ENCODE peak calls at places on chromosomes 6 and 20, in four cellular contexts. One of them, this sample, is unnamed.

GRCh38 chr6:170462366-170463020 is 90.6 kb downstream of the PSMB1 start:
- DNase-seq in neuronal stem cell: no peak
- DNase-seq in mesenchymal stem cell: no peak
- DNase-seq in mesendoderm: no peak
- DNase-seq in this sample: no peak

GRCh38 chr20:5081196-5081595 is 38.6 kb downstream of the PCNA start:
- DNase-seq in mesenchymal stem cell: no peak
- DNase-seq in mesendoderm: no peak
- DNase-seq in neuronal stem cell: no peak
- DNase-seq in this sample: no peak

GRCh38 chr20:38811769-38812168 is 6.3 kb downstream of the PPP1R16B start:
- DNase-seq in mesenchymal stem cell: no peak
- DNase-seq in neuronal stem cell: no peak
- DNase-seq in mesendoderm: no peak
- DNase-seq in this sample: no peak

GRCh38 chr6:123879749-123880148 is 76.1 kb downstream of the NKAIN2 start:
- DNase-seq in neuronal stem cell: no peak
- DNase-seq in mesenchymal stem cell: no peak
- DNase-seq in mesendoderm: no peak
- DNase-seq in this sample: no peak

GRCh38 chr6:162184465-162184864 is 543.1 kb downstream of the PRKN start:
- DNase-seq in neuronal stem cell: no peak
- DNase-seq in mesenchymal stem cell: no peak
- DNase-seq in mesendoderm: no peak
- DNase-seq in this sample: no peak

GRCh38 chr20:59004493-59004762 is 2.6 kb downstream of the CTSZ start:
- DNase-seq in mesenchymal stem cell: no peak
- DNase-seq in mesendoderm: no peak
- DNase-seq in neuronal stem cell: no peak
- DNase-seq in this sample: no peak

GRCh38 chr6:170403451-170403850 is 96.9 kb downstream of the FAM120B start:
- DNase-seq in mesenchymal stem cell: peak
- DNase-seq in neuronal stem cell: peak
- DNase-seq in mesendoderm: peak
- DNase-seq in this sample: peak

GRCh38 chr6:41072836-41073202 is at the start of gene NFYA:
- DNase-seq in mesendoderm: no peak
- DNase-seq in mesenchymal stem cell: peak
- DNase-seq in neuronal stem cell: no peak
- DNase-seq in this sample: peak

GRCh38 chr20:63695419-63696310 is 787 bp upstream of the TNFRSF6B start:
- DNase-seq in mesendoderm: no peak
- DNase-seq in mesenchymal stem cell: no peak
- DNase-seq in neuronal stem cell: no peak
- DNase-seq in this sample: no peak

GRCh38 chr6:134739299-134740090 is 210.4 kb downstream of the ALDH8A1 start:
- DNase-seq in mesenchymal stem cell: no peak
- DNase-seq in neuronal stem cell: no peak
- DNase-seq in mesendoderm: no peak
- DNase-seq in this sample: peak

GRCh38 chr6:34560366-34561226 is 4.5 kb upstream of the SPDEF start:
- DNase-seq in neuronal stem cell: no peak
- DNase-seq in mesendoderm: peak
- DNase-seq in mesenchymal stem cell: peak
- DNase-seq in this sample: peak

GRCh38 chr20:62496525-62497218 is 20.9 kb upstream of the GATA5 start:
- DNase-seq in neuronal stem cell: no peak
- DNase-seq in mesendoderm: no peak
- DNase-seq in mesenchymal stem cell: no peak
- DNase-seq in this sample: no peak

GRCh38 chr6:7730411-7730810 is 4.5 kb downstream of the BMP6 start:
- DNase-seq in neuronal stem cell: no peak
- DNase-seq in mesenchymal stem cell: no peak
- DNase-seq in mesendoderm: no peak
- DNase-seq in this sample: peak

GRCh38 chr20:25529295-25529951 is 55.9 kb downstream of the NINL start:
- DNase-seq in mesendoderm: no peak
- DNase-seq in mesenchymal stem cell: no peak
- DNase-seq in neuronal stem cell: no peak
- DNase-seq in this sample: no peak

GRCh38 chr6:146287691-146288369 is 255.8 kb upstream of the RAB32 start:
- DNase-seq in mesenchymal stem cell: peak
- DNase-seq in neuronal stem cell: no peak
- DNase-seq in mesendoderm: no peak
- DNase-seq in this sample: no peak

GRCh38 chr6:32945106-32945761 is 4.4 kb upstream of the HLA-DMB start:
- DNase-seq in mesenchymal stem cell: peak
- DNase-seq in mesendoderm: no peak
- DNase-seq in neuronal stem cell: no peak
- DNase-seq in this sample: peak

GRCh38 chr6:137341721-137342195 is 122.6 kb upstream of the IFNGR1 start:
- DNase-seq in mesenchymal stem cell: no peak
- DNase-seq in mesendoderm: peak
- DNase-seq in neuronal stem cell: no peak
- DNase-seq in this sample: no peak

GRCh38 chr20:17849901-17850673 is 118.5 kb downstream of the SNX5 start:
- DNase-seq in neuronal stem cell: no peak
- DNase-seq in mesenchymal stem cell: peak
- DNase-seq in mesendoderm: no peak
- DNase-seq in this sample: peak

GRCh38 chr6:36195471-36196048 is 984 bp upstream of the BRPF3 start:
- DNase-seq in mesenchymal stem cell: no peak
- DNase-seq in mesendoderm: peak
- DNase-seq in neuronal stem cell: no peak
- DNase-seq in this sample: no peak

GRCh38 chr6:83226517-83226916 is 33.4 kb downstream of the RWDD2A start:
- DNase-seq in mesendoderm: no peak
- DNase-seq in mesenchymal stem cell: no peak
- DNase-seq in neuronal stem cell: no peak
- DNase-seq in this sample: peak

GRCh38 chr6:130742282-130742681 is 84.9 kb upstream of the SMLR1 start:
- DNase-seq in neuronal stem cell: no peak
- DNase-seq in mesenchymal stem cell: no peak
- DNase-seq in mesendoderm: peak
- DNase-seq in this sample: peak

GRCh38 chr20:54573838-54574237 is 98.4 kb downstream of the DOK5 start:
- DNase-seq in mesenchymal stem cell: no peak
- DNase-seq in neuronal stem cell: no peak
- DNase-seq in mesendoderm: no peak
- DNase-seq in this sample: no peak

GRCh38 chr6:28053584-28053983 is 26.8 kb upstream of the ZNF165 start:
- DNase-seq in neuronal stem cell: no peak
- DNase-seq in mesenchymal stem cell: no peak
- DNase-seq in mesendoderm: no peak
- DNase-seq in this sample: no peak

GRCh38 chr6:35061102-35061615 is 80.0 kb downstream of the TCP11 start:
- DNase-seq in mesenchymal stem cell: no peak
- DNase-seq in mesendoderm: no peak
- DNase-seq in neuronal stem cell: no peak
- DNase-seq in this sample: no peak

GRCh38 chr20:17786221-17786718 is 86.5 kb downstream of the BANF2 start:
- DNase-seq in mesendoderm: no peak
- DNase-seq in mesenchymal stem cell: peak
- DNase-seq in neuronal stem cell: no peak
- DNase-seq in this sample: peak

GRCh38 chr20:50050660-50051308 is 62.2 kb downstream of the UBE2V1 start:
- DNase-seq in mesendoderm: no peak
- DNase-seq in mesenchymal stem cell: no peak
- DNase-seq in neuronal stem cell: no peak
- DNase-seq in this sample: no peak

GRCh38 chr6:4775591-4776492 is at the start of gene CDYL:
- DNase-seq in mesenchymal stem cell: peak
- DNase-seq in mesendoderm: peak
- DNase-seq in neuronal stem cell: peak
- DNase-seq in this sample: peak
- H3K18ac ChIP-seq in mesenchymal stem cell: peak
- H3K18ac ChIP-seq in mesendoderm: peak
- H3K18ac ChIP-seq in neuronal stem cell: peak
- H3K18ac ChIP-seq in this sample: peak

GRCh38 chr6:165819394-165819793 is 156.4 kb upstream of the PDE10A start:
- DNase-seq in neuronal stem cell: no peak
- DNase-seq in mesenchymal stem cell: no peak
- DNase-seq in mesendoderm: peak
- DNase-seq in this sample: no peak
- H4K8ac ChIP-seq in neuronal stem cell: no peak
- H4K8ac ChIP-seq in mesenchymal stem cell: no peak
- H4K8ac ChIP-seq in mesendoderm: no peak
- H4K8ac ChIP-seq in this sample: no peak

GRCh38 chr6:26204332-26205160 is 117.3 kb downstream of the HFE start:
- DNase-seq in mesendoderm: peak
- DNase-seq in neuronal stem cell: peak
- DNase-seq in mesenchymal stem cell: peak
- DNase-seq in this sample: peak

GRCh38 chr6:26200918-26201721 is 113.9 kb downstream of the HFE start:
- DNase-seq in mesenchymal stem cell: no peak
- DNase-seq in mesendoderm: peak
- DNase-seq in neuronal stem cell: peak
- DNase-seq in this sample: no peak

GRCh38 chr6:26205161-26205624 is 118.0 kb downstream of the HFE start:
- DNase-seq in mesenchymal stem cell: peak
- DNase-seq in neuronal stem cell: peak
- DNase-seq in mesendoderm: peak
- DNase-seq in this sample: peak

GRCh38 chr6:26202201-26202611 is 115.0 kb downstream of the HFE start:
- DNase-seq in neuronal stem cell: no peak
- DNase-seq in mesendoderm: no peak
- DNase-seq in mesenchymal stem cell: no peak
- DNase-seq in this sample: no peak

DNA sequence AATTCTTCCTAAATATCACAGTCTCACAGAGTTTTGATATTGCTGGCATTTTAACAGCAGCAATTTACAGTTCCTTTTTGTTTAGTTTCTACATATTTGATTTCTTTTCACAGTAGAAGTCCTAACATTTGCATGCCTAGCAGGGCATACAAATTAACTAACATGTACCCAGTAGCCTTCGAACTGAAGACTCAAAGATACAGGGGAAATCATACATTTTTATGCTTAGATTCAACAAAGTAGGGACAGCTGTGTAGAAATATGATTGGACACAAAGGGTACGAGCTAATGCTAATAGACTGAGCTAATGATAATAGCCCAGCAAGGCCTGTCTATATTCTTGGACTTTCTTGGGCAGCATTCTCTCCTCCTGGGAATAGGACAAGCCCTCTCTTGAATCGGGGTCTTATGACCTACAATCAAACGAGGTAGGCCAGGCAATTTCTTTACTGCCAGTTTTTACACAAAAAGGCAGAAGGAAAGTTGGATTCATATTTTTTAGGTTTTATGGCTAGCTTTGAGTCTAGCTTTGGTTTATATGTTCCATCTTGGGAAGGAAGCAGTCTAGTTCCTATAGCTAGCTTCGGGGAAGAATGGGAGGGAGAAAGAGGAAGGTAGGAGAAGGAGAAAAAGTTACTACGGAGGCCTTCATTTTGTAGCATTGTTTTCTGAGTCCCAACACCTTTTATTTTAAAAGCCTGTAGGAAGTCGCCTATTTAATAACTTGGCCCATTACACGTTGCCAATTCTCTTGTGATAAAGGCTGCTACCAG is 115.8 kb downstream of the HFE start:
- DNase-seq in mesenchymal stem cell: no peak
- DNase-seq in mesendoderm: no peak
- DNase-seq in neuronal stem cell: no peak
- DNase-seq in this sample: no peak
- H3K18ac ChIP-seq in mesenchymal stem cell: no peak
- H3K18ac ChIP-seq in mesendoderm: peak
- H3K18ac ChIP-seq in neuronal stem cell: no peak
- H3K18ac ChIP-seq in this sample: no peak

DNA sequence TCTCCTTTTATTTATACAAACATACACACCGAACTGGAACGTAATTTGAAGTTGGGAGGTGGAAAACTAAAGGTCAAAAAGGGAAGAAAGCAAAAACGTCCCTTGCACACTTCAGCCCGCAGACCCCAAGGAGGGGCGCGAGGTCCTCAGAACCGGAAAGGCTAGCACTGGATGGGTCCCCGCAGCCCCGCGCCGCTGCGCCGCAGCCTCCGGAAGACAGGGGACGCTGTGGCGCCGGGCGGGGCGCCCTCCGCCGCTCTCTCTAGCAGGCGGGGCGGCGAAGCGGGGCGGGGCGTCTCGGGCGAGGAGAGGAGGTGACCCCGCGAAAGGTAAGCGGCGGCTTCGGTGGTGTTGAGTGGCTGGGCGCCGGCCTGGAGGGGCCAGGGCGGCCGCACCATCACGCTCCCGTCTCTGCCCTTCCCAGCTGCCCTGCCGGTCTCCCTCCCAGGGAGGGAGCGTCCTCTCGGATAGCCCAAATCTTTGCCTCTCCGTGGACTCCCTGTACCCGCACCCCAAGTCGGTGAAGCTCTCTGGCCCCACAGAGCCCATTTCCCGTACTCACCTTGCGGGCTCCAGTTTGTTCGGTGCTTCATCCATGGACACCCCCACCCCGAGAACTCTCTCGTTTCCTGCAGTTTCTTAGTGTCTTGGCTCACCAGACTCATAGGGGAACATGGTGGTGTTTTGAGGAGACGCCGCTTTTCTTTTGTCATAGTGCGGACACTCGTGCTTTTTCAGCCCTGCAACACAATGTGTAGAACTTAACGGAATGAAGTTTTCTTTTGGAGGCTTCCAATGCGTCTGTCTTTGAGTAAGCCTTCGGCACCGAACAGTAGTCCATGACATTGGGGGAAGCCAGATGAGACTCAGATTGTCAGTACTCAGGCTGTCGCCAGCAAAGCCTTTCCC is at the start of gene SMIM8:
- DNase-seq in neuronal stem cell: peak
- DNase-seq in mesendoderm: peak
- DNase-seq in mesenchymal stem cell: peak
- DNase-seq in this sample: peak
- H4K8ac ChIP-seq in neuronal stem cell: peak
- H4K8ac ChIP-seq in mesendoderm: no peak
- H4K8ac ChIP-seq in mesenchymal stem cell: peak
- H4K8ac ChIP-seq in this sample: peak

GRCh38 chr6:42963855-42964605 is 3.5 kb downstream of the GNMT start:
- DNase-seq in mesendoderm: peak
- DNase-seq in neuronal stem cell: no peak
- DNase-seq in mesenchymal stem cell: peak
- DNase-seq in this sample: peak
- H3K18ac ChIP-seq in mesendoderm: no peak
- H3K18ac ChIP-seq in neuronal stem cell: no peak
- H3K18ac ChIP-seq in mesenchymal stem cell: no peak
- H3K18ac ChIP-seq in this sample: no peak

GRCh38 chr6:20584100-20584731 is 50.0 kb downstream of the CDKAL1 start:
- DNase-seq in mesendoderm: no peak
- DNase-seq in neuronal stem cell: no peak
- DNase-seq in mesenchymal stem cell: no peak
- DNase-seq in this sample: no peak
- H4K8ac ChIP-seq in mesendoderm: no peak
- H4K8ac ChIP-seq in neuronal stem cell: no peak
- H4K8ac ChIP-seq in mesenchymal stem cell: no peak
- H4K8ac ChIP-seq in this sample: no peak

This sample was measured in IMR-90.